ENCODE peak calls at places on chromosomes 4 and X, in six cellular contexts. X is MM.1S, G is PC-3, Q is neural progenitor cell, M is GM23248, H is PC-9. C is an unnamed sample.

GRCh38 chr4:90841676-90842075 is 714.5 kb downstream of the CCSER1 start:
- DNase-seq in X (no peak), G (peak; percentile 8), Q (no peak), M (no peak), H (no peak), C (no peak)

GRCh38 chrX:31228909-31229308 is 157.1 kb upstream of the FTHL17 start:
- DNase-seq in X (no peak), G (no peak), Q (no peak), M (no peak), H (no peak), C (no peak)

GRCh38 chr4:183431614-183432013 is 12.8 kb upstream of the CDKN2AIP start:
- DNase-seq in X (no peak), G (no peak), Q (no peak), M (no peak), H (no peak), C (no peak)

GRCh38 chr4:108240356-108240755 is 71.6 kb upstream of the LEF1 start:
- DNase-seq in X (no peak), G (no peak), Q (no peak), M (no peak), H (no peak), C (no peak)

GRCh38 chr4:10082047-10082446 is 34.6 kb downstream of the WDR1 start:
- DNase-seq in X (no peak), G (no peak), Q (no peak), M (no peak), H (no peak), C (no peak)

GRCh38 chrX:150352114-150352513 is 11.0 kb upstream of the MAMLD1 start:
- DNase-seq in X (no peak), G (peak; percentile 41), Q (no peak), M (peak; percentile 13), H (peak; percentile 51), C (no peak)

GRCh38 chr4:109735566-109736454 is 5.9 kb upstream of the PLA2G12A start:
- DNase-seq in X (no peak), G (no peak), Q (no peak), M (no peak), H (no peak), C (no peak)

GRCh38 chrX:56233100-56233499 is 944 bp downstream of the KLF8 start:
- DNase-seq in X (no peak), G (no peak), Q (peak; percentile 28), M (peak; percentile 46), H (peak; percentile 43), C (peak; percentile 25)

GRCh38 chr4:161936625-161937133 is 227.1 kb downstream of the FSTL5 start:
- DNase-seq in X (no peak), G (peak; percentile 91), Q (no peak), M (peak; percentile 2), H (peak; percentile 66), C (peak; percentile 28)

GRCh38 chr4:48813984-48814383 is 16.9 kb upstream of the OCIAD1 start:
- DNase-seq in X (peak; percentile 94), G (no peak), Q (peak; percentile 17), M (no peak), H (no peak), C (no peak)

GRCh38 chrX:106159861-106160282 is 8.2 kb upstream of the PWWP3B start:
- DNase-seq in X (no peak), G (no peak), Q (no peak), M (no peak), H (no peak), C (no peak)

GRCh38 chr4:78776031-78776728 is at the start of gene BMP2K:
- DNase-seq in X (peak; percentile 79), G (peak; percentile 62), Q (peak; percentile 94), M (peak; percentile 89), H (peak; percentile 72), C (peak; percentile 89)

GRCh38 chr4:184968784-184969201 is 49.5 kb upstream of the HELT start:
- DNase-seq in X (no peak), G (peak; percentile 78), Q (no peak), M (no peak), H (peak; percentile 81), C (no peak)

GRCh38 chr4:83093060-83093640 is 21.4 kb downstream of the PLAC8 start:
- DNase-seq in X (no peak), G (no peak), Q (peak; percentile 58), M (no peak), H (no peak), C (peak; percentile 75)

GRCh38 chr4:101977096-101977495 is 186.6 kb downstream of the BANK1 start:
- DNase-seq in X (no peak), G (peak; percentile 93), Q (no peak), M (peak; percentile 99), H (peak; percentile 38), C (no peak)

GRCh38 chr4:36523182-36523581 is 241.8 kb downstream of the DTHD1 start:
- DNase-seq in X (no peak), G (no peak), Q (peak; percentile 50), M (no peak), H (no peak), C (peak; percentile 20)

GRCh38 chr4:47654972-47655693 is 170.1 kb downstream of the ATP10D start:
- DNase-seq in X (no peak), G (no peak), Q (no peak), M (no peak), H (no peak), C (no peak)

GRCh38 chrX:20325786-20326388 is 59.2 kb upstream of the RPS6KA3 start:
- DNase-seq in X (no peak), G (no peak), Q (no peak), M (no peak), H (no peak), C (no peak)

GRCh38 chr4:114178392-114178791 is 198.9 kb upstream of the ARSJ start:
- DNase-seq in X (no peak), G (no peak), Q (no peak), M (no peak), H (no peak), C (no peak)

GRCh38 chrX:124651031-124651430 is 304.7 kb downstream of the SH2D1A start:
- DNase-seq in X (no peak), G (no peak), Q (peak; percentile 23), M (no peak), H (no peak), C (no peak)

GRCh38 chr4:36348403-36348938 is 67.1 kb downstream of the DTHD1 start:
- DNase-seq in X (no peak), G (no peak), Q (no peak), M (no peak), H (no peak), C (no peak)

GRCh38 chr4:159027535-159027934 is 75.3 kb upstream of the RAPGEF2 start:
- DNase-seq in X (peak; percentile 59), G (no peak), Q (no peak), M (peak; percentile 44), H (no peak), C (no peak)

GRCh38 chrX:13009844-13010243 is 34.6 kb downstream of the FAM9C start:
- DNase-seq in X (no peak), G (peak; percentile 42), Q (no peak), M (peak; percentile 20), H (no peak), C (no peak)

GRCh38 chr4:121764702-121765367 is at the start of gene SMIM43:
- DNase-seq in X (no peak), G (no peak), Q (peak; percentile 69), M (peak; percentile 51), H (no peak), C (peak; percentile 66)
- TF ChIP-seq EZH2 in X (no peak), G (no peak), Q (peak; percentile 87), M (no peak), H (no peak), C (peak; percentile 48)

DNA sequence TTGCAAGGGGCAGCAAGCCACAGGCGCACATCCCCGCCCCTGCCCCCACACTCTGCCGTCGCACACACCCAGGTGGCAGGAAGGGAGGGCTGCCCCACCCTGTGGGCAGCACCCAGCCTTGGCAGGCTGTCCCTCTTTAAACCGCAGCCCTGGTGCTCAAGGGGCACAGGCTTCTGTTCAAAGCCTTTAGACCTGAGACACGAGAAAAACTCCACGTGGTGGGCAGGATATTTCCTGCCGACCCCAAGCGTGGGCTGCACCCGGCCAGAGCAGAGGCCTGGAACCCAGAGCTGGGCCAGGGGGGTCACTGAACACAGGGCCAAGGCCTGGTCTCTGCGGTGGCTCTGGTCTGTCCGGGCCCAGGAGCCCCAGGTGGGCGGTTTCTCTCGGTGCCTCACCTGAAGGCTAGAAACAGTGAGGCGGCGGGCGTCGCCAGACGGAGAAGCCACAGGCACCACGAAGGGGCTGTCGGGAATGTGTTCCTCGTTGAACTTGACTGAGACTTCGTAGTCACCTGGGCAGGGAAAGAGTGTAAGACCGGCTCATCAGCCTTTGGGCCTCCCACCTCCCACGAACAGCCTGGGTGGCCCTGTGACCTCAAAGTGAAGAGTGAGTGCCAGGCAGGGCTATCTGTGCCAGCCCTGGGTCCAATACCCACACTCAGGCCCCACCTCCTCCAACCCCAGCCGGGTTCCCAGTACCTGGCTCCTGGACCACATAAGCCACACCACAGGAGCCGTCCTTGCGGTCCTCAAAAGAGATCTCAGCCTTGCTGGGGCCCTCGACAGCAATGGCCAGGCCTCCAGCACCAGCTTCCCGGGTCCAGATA is 23.0 kb downstream of the FLNA start:
- DNase-seq in X (no peak), G (no peak), Q (no peak), M (no peak), H (peak; percentile 48), C (no peak)
- H3F3A ChIP-seq in X (no peaks in the 10 kb centered on the region), G (peaks cover 11% of the 10 kb centered on the region), Q (peaks cover 10% of the 10 kb centered on the region), M (peaks cover 19% of the 10 kb centered on the region), H (peaks cover 14% of the 10 kb centered on the region), C (peaks cover 10% of the 10 kb centered on the region)

DNA sequence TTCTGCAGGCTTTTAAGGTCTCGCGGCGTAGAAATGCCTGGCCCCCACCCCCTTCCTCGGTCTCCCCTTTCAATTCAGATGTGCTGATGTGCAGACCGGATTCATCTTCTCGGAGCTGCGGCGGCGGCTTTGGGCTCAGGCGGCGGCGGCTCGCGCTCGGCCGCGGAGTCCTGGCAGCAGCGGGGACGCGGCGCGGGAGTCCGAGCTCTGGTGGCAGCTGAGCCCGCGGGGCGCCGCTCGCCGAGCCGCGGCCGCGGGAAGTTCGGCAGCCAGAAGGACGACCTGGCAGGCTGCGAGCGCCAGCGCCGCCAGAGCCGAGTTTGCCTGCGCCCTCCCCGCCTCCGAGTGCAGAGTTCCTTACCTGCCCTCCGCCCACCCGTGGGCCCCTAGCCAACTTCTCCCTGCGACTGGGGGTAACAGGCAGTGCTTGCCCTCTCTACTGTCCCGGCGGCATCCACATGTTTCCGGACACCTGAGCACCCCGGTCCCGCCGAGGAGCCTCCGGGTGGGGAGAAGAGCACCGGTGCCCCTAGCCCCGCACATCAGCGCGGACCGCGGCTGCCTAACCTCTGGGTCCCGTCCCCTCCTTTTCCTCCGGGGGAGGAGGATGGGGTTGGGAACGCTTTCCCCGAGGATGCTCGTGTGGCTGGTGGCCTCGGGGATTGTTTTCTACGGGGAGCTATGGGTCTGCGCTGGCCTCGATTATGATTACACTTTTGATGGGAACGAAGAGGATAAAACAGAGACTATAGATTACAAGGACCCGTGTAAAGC is 448 bp downstream of the TLL1 start:
- DNase-seq in X (peak; percentile 57), G (peak; percentile 44), Q (peak; percentile 78), M (peak; percentile 34), H (peak; percentile 40), C (peak; percentile 60)
- TF ChIP-seq EZH2 in X (no peak), G (no peak), Q (peak; percentile 68), M (no peak), H (no peak), C (peak; percentile 78)

GRCh38 chr4:176837176-176837915 is 44.6 kb upstream of the VEGFC start:
- DNase-seq in X (no peak), G (no peak), Q (no peak), M (peak; percentile 11), H (no peak), C (no peak)

GRCh38 chr4:176839656-176840055 is 46.9 kb upstream of the VEGFC start:
- DNase-seq in X (no peak), G (peak; percentile 25), Q (no peak), M (peak; percentile 17), H (no peak), C (no peak)

GRCh38 chr4:176838611-176839411 is 46.1 kb upstream of the VEGFC start:
- DNase-seq in X (no peak), G (peak; percentile 70), Q (no peak), M (peak; percentile 70), H (no peak), C (no peak)

GRCh38 chr4:176841730-176842129 is 49.0 kb upstream of the VEGFC start:
- DNase-seq in X (no peak), G (peak; percentile 84), Q (no peak), M (peak; percentile 74), H (no peak), C (no peak)

GRCh38 chr4:176840166-176840565 is 47.4 kb upstream of the VEGFC start:
- DNase-seq in X (no peak), G (peak; percentile 5), Q (no peak), M (peak; percentile 16), H (no peak), C (no peak)
- H3F3A ChIP-seq in X (no peaks in the 10 kb centered on the region), G (peaks cover 10% of the 10 kb centered on the region), Q (no peaks in the 10 kb centered on the region), M (peaks cover 41% of the 10 kb centered on the region), H (no peaks in the 10 kb centered on the region), C (no peaks in the 10 kb centered on the region)